ENCODE peak calls at places on chromosomes 4 and X, in six cellular contexts. One of them, this sample, is unnamed.

GRCh38 chrX:19388741-19389140 is 45.0 kb downstream of the PDHA1 start:
- DNase-seq in suprapubic skin: no peak
- DNase-seq in head of caudate nucleus: no peak
- DNase-seq in lung: no peak
- DNase-seq in NCI-H345: no peak
- DNase-seq in activated T-cell treated with anti-CD3 and anti-CD28 coated beads for 48 hours: no peak
- DNase-seq in this sample: no peak

GRCh38 chr4:145066063-145066501 is 31.9 kb downstream of the ANAPC10 start:
- DNase-seq in suprapubic skin: no peak
- DNase-seq in head of caudate nucleus: no peak
- DNase-seq in lung: no peak
- DNase-seq in NCI-H345: no peak
- DNase-seq in activated T-cell treated with anti-CD3 and anti-CD28 coated beads for 48 hours: no peak
- DNase-seq in this sample: no peak

GRCh38 chrX:32137525-32137924 is 1065.7 kb upstream of the FTHL17 start:
- DNase-seq in suprapubic skin: no peak
- DNase-seq in head of caudate nucleus: no peak
- DNase-seq in lung: no peak
- DNase-seq in NCI-H345: no peak
- DNase-seq in activated T-cell treated with anti-CD3 and anti-CD28 coated beads for 48 hours: no peak
- DNase-seq in this sample: no peak

GRCh38 chr4:156517546-156517945 is 454.1 kb downstream of the PDGFC start:
- DNase-seq in suprapubic skin: no peak
- DNase-seq in head of caudate nucleus: no peak
- DNase-seq in lung: no peak
- DNase-seq in NCI-H345: no peak
- DNase-seq in activated T-cell treated with anti-CD3 and anti-CD28 coated beads for 48 hours: no peak
- DNase-seq in this sample: no peak

GRCh38 chr4:87961993-87962791 is 13.3 kb upstream of the SPP1 start:
- DNase-seq in suprapubic skin: no peak
- DNase-seq in head of caudate nucleus: no peak
- DNase-seq in lung: no peak
- DNase-seq in NCI-H345: no peak
- DNase-seq in activated T-cell treated with anti-CD3 and anti-CD28 coated beads for 48 hours: no peak
- DNase-seq in this sample: no peak

GRCh38 chr4:99029852-99030251 is 34.3 kb downstream of the METAP1 start:
- DNase-seq in suprapubic skin: no peak
- DNase-seq in head of caudate nucleus: no peak
- DNase-seq in lung: no peak
- DNase-seq in NCI-H345: no peak
- DNase-seq in activated T-cell treated with anti-CD3 and anti-CD28 coated beads for 48 hours: no peak
- DNase-seq in this sample: no peak

GRCh38 chr4:33090910-33091309 is 2370.7 kb downstream of the PCDH7 start:
- DNase-seq in suprapubic skin: no peak
- DNase-seq in head of caudate nucleus: no peak
- DNase-seq in lung: no peak
- DNase-seq in NCI-H345: no peak
- DNase-seq in activated T-cell treated with anti-CD3 and anti-CD28 coated beads for 48 hours: no peak
- DNase-seq in this sample: no peak

GRCh38 chr4:86235549-86235948 is 124.3 kb downstream of the MAPK10 start:
- DNase-seq in suprapubic skin: no peak
- DNase-seq in head of caudate nucleus: no peak
- DNase-seq in lung: no peak
- DNase-seq in NCI-H345: no peak
- DNase-seq in activated T-cell treated with anti-CD3 and anti-CD28 coated beads for 48 hours: no peak
- DNase-seq in this sample: no peak

GRCh38 chrX:134542485-134542884 is 82.5 kb downstream of the HPRT1 start:
- DNase-seq in suprapubic skin: no peak
- DNase-seq in head of caudate nucleus: no peak
- DNase-seq in lung: no peak
- DNase-seq in NCI-H345: peak
- DNase-seq in activated T-cell treated with anti-CD3 and anti-CD28 coated beads for 48 hours: no peak
- DNase-seq in this sample: no peak

GRCh38 chr4:2962614-2963184 is 507 bp downstream of the NOP14 start:
- DNase-seq in suprapubic skin: no peak
- DNase-seq in head of caudate nucleus: peak
- DNase-seq in lung: peak
- DNase-seq in NCI-H345: no peak
- DNase-seq in activated T-cell treated with anti-CD3 and anti-CD28 coated beads for 48 hours: no peak
- DNase-seq in this sample: no peak

GRCh38 chrX:132216806-132217202 is 2.4 kb downstream of the RAP2C start:
- DNase-seq in suprapubic skin: no peak
- DNase-seq in head of caudate nucleus: no peak
- DNase-seq in lung: no peak
- DNase-seq in NCI-H345: peak
- DNase-seq in activated T-cell treated with anti-CD3 and anti-CD28 coated beads for 48 hours: no peak
- DNase-seq in this sample: no peak

This sample was measured in C1 segment of cervical spinal cord.